ENCODE peak calls at places on chromosomes 4 and X, in four cellular contexts. A is Peyer's patch, D is body of pancreas, L is neural progenitor cell. F is an unnamed sample.

GRCh38 chr4:1768367-1769034 is 24.6 kb upstream of the FGFR3 start:
- DNase-seq in A (no peak), D (peak), L (peak), F (no peak)

GRCh38 chr4:62482355-62482754 is 1282.2 kb downstream of the ADGRL3 start:
- DNase-seq in A (no peak), D (no peak), L (no peak), F (no peak)

GRCh38 chr4:6229095-6229494 is 28.7 kb upstream of the JAKMIP1 start:
- DNase-seq in A (peak), D (peak), L (no peak), F (no peak)

GRCh38 chr4:113069212-113069892 is 19.9 kb downstream of the ANK2 start:
- DNase-seq in A (no peak), D (no peak), L (no peak), F (peak)

GRCh38 chrX:97211070-97211469 is 327.4 kb downstream of the RPA4 start:
- DNase-seq in A (no peak), D (no peak), L (no peak), F (no peak)

GRCh38 chrX:129983575-129984131 is 1.2 kb downstream of the BCORL1 start:
- DNase-seq in A (no peak), D (no peak), L (peak), F (no peak)

GRCh38 chr4:147052361-147052760 is 106.7 kb upstream of the TTC29 start:
- DNase-seq in A (no peak), D (no peak), L (no peak), F (no peak)

GRCh38 chr4:26326791-26327190 is 6.0 kb downstream of the RBPJ start:
- DNase-seq in A (no peak), D (no peak), L (no peak), F (peak)

GRCh38 chr4:98181815-98182214 is 38.5 kb upstream of the STPG2 start:
- DNase-seq in A (no peak), D (no peak), L (no peak), F (peak)

GRCh38 chrX:108699368-108699767 is 37.0 kb downstream of the IRS4 start:
- DNase-seq in A (no peak), D (peak), L (peak), F (peak)

GRCh38 chr4:28621541-28621940 is 1760.9 kb downstream of the STIM2 start:
- DNase-seq in A (no peak), D (no peak), L (no peak), F (no peak)

GRCh38 chr4:118410143-118410542 is 57.3 kb upstream of the PRSS12 start:
- DNase-seq in A (no peak), D (no peak), L (no peak), F (peak)

GRCh38 chr4:113823291-113823659 is 61.7 kb upstream of the CAMK2D start:
- DNase-seq in A (no peak), D (peak), L (no peak), F (no peak)

GRCh38 chrX:44872319-44872816 is 620 bp upstream of the KDM6A start:
- DNase-seq in A (no peak), D (peak), L (no peak), F (no peak)

GRCh38 chrX:39559229-39559628 is 538.5 kb downstream of the BCOR start:
- DNase-seq in A (no peak), D (no peak), L (no peak), F (no peak)

GRCh38 chrX:39563189-39563588 is 534.6 kb downstream of the BCOR start:
- DNase-seq in A (no peak), D (no peak), L (no peak), F (no peak)

GRCh38 chrX:39564751-39565150 is 533.0 kb downstream of the BCOR start:
- DNase-seq in A (no peak), D (no peak), L (no peak), F (no peak)

GRCh38 chrX:39556056-39556455 is 541.7 kb downstream of the BCOR start:
- DNase-seq in A (no peak), D (no peak), L (no peak), F (no peak)

DNA sequence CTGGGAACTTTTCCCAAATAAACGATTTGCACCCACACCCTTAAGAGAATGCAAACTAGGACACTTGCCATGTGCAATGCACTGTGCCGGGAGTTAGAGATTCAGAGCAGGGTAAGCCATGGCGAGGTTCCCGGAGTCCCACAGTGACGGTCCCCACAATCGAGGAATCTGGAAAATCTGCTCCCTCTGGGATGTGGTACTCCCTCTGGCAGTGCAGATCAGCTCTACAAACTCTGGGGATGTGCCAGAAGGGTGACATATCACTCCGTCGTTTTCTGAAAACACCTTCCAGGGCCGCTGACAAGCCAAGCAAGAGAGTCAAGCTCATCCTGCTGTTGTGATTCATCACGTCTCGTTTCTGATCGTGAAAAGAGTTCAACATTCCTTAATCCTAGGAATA is 537.5 kb downstream of the BCOR start:
- DNase-seq in A (no peak), D (no peak), L (no peak), F (no peak)
- H3K4me3 ChIP-seq in A (no peak), D (no peak), L (no peak), F (no peak)

GRCh38 chrX:132591719-132592275 is 103.0 kb upstream of the MBNL3 start:
- DNase-seq in A (no peak), D (no peak), L (no peak), F (no peak)

GRCh38 chrX:132594129-132594528 is 105.3 kb upstream of the MBNL3 start:
- DNase-seq in A (no peak), D (no peak), L (no peak), F (no peak)

GRCh38 chrX:132590350-132591026 is 101.7 kb upstream of the MBNL3 start:
- DNase-seq in A (no peak), D (no peak), L (no peak), F (no peak)

DNA sequence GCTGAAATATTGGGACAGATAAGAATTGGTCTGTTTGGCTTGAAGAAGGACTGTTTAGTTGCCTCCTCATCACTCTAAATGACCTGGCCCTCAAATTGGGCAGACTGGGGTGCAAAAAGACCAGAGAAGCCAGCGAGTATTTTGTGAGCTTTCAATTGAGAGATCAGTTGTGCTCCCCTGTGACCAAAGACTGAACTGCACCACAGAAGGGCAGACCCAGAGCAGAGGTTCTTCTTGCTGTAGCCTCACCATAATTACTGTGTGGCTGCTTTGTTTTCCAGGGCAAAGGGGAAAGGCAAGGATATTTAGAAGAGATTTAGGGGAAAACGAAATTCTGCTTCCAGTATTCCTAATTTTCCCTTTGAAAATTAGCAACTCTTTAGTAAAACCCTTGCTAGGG is 104.0 kb upstream of the MBNL3 start:
- DNase-seq in A (no peak), D (peak), L (peak), F (peak)
- TF ChIP-seq CTCF in A (peak), D (peak), L (peak), F (peak)

DNA sequence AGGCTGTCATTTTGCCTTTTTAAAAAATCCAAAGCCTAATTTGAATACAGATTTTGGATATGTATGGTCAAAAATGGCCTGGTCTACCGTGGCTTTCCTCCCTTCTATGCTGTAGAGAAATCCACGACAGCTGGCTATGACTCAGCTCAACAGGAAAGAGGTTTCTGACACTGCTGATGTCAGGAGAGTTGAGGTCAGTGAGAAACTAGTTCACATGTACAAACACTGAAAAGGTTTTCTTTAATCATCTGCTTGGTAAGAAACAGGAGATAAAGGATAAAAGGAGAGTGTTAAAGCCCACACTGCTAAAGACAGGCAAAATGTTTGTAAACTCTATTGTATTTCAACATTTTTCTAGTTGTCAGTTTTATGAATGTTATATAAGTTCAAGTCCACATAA is 113.9 kb downstream of the NYX start:
- DNase-seq in A (peak), D (peak), L (no peak), F (peak)
- H3K27ac ChIP-seq in A (peak), D (no peak), L (no peak), F (peak)

DNA sequence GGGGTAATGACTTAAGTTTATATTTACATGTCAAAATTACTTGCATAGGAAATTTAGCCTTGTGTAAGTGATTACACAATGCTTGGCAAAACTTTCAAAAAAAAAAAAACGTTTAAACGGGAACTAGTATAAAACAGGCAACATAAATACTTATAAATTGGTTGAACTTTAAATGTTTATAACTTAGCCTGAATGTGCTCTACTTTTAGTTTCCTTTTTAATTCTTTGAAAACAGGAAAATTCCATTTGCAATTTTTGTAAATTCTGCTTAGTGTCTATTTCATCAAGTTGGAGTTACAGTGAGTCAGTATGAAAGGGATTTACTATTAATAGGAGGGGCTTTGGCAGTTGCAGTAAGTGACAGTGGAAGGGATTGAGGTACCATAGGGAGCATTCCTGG is 2.6 kb downstream of the STAG2 start:
- DNase-seq in A (no peak), D (no peak), L (no peak), F (no peak)
- H3K4me3 ChIP-seq in A (no peak), D (no peak), L (peak), F (no peak)

GRCh38 chrX:24694825-24695224 is 1.1 kb downstream of the POLA1 start:
- DNase-seq in A (no peak), D (no peak), L (no peak), F (no peak)

GRCh38 chrX:24692305-24692704 is 1.4 kb upstream of the POLA1 start:
- DNase-seq in A (no peak), D (no peak), L (peak), F (no peak)

GRCh38 chrX:24696241-24696640 is 2.5 kb downstream of the POLA1 start:
- DNase-seq in A (no peak), D (no peak), L (no peak), F (no peak)

DNA sequence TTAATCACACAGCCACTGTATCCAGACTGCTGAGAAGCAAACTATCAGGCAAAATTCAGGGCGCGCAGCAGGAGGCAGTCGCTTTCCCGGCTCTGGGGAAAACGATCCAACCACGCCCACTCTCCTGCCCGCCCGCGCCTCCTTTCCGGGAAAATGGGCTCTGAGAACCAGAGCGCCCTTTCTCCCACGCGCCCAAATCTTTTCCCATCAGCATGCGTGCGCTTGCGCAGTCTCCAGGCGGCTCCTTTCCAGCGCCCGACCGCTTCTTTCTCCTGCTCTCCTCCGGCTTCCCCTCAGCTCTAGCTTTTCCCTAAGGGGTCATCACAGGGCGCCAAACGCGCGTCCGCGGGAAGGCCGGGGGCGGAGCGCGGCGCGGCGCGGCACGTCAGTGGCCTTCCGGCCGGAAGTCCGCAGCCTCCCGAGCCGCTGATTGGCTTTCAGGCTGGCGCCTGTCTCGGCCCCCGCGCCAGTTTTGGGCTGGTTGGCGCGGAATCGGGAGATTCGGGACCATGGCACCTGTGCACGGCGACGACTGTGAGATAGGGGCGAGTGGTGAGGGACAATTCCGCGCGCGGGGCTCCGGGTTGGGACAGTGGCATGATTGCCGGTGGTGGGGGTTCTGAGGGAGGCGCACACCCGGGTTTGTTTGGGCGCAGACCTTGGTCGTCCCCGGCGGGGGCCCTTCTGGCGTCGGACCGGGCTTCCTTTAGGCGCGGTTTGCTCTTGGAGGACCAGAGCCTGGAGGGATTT is at the start of gene POLA1:
- DNase-seq in A (peak), D (peak), L (peak), F (peak)
- TF ChIP-seq CTCF in A (no peak), D (peak), L (peak), F (peak)